ENCODE peak calls at places on chromosomes 5 and 9, in four cellular contexts. S is CD4-positive, alpha-beta memory T cell; J is CD8-positive, alpha-beta T cell; F is uterus. L is an unnamed sample.
A peak's percentile ranks its signal among the peaks of the same experiment; 100 is the strongest.

GRCh38 chr5:100900796-100901731 is 2.0 kb downstream of the ST8SIA4 start:
- DNase-seq in J (peak; percentile 80), F (peak; percentile 26), S (peak; percentile 91), L (peak; percentile 85)

GRCh38 chr5:15610216-15610615 is 110.2 kb downstream of the FBXL7 start:
- DNase-seq in S (no peak), J (no peak), F (no peak), L (no peak)

GRCh38 chr9:126663661-126664072 is 49.9 kb downstream of the LMX1B start:
- DNase-seq in F (no peak), J (no peak), S (no peak), L (no peak)

GRCh38 chr5:80190960-80191359 is 64.9 kb downstream of the SERINC5 start:
- DNase-seq in J (no peak), S (no peak), F (no peak), L (no peak)

GRCh38 chr5:121251954-121252353 is 599.7 kb upstream of the FTMT start:
- DNase-seq in S (no peak), F (no peak), J (no peak), L (no peak)

GRCh38 chr5:180629703-180630382 is 19.6 kb downstream of the FLT4 start:
- DNase-seq in F (no peak), S (no peak), J (no peak), L (no peak)

GRCh38 chr5:154087260-154087659 is 48.5 kb downstream of the MFAP3 start:
- DNase-seq in F (no peak), S (no peak), J (no peak), L (no peak)

GRCh38 chr5:72817076-72817476 is 615 bp downstream of the TNPO1 start:
- DNase-seq in F (peak; percentile 49), S (no peak), J (peak; percentile 6), L (no peak)

GRCh38 chr5:138223532-138223931 is 10.4 kb upstream of the CDC23 start:
- DNase-seq in S (no peak), J (no peak), F (no peak), L (no peak)

GRCh38 chr5:141870871-141871270 is 7.3 kb downstream of the PCDH1 start:
- DNase-seq in S (no peak), F (no peak), J (no peak), L (no peak)

GRCh38 chr9:134297581-134297980 is 28.7 kb upstream of the RXRA start:
- DNase-seq in F (no peak), J (no peak), S (no peak), L (no peak)

GRCh38 chr9:122190597-122191381 is 31.1 kb downstream of the MORN5 start:
- DNase-seq in F (no peak), J (no peak), S (no peak), L (no peak)

GRCh38 chr5:151611127-151611775 is 20.1 kb upstream of the FAT2 start:
- DNase-seq in J (no peak), F (no peak), S (no peak), L (no peak)

GRCh38 chr5:1844708-1845436 is 37.9 kb downstream of the IRX4 start:
- DNase-seq in S (no peak), F (no peak), J (no peak), L (no peak)

GRCh38 chr5:126416266-126416925 is 6.8 kb upstream of the GRAMD2B start:
- DNase-seq in J (no peak), F (no peak), S (no peak), L (no peak)

GRCh38 chr5:57441557-57441956 is 41.1 kb downstream of the ACTBL2 start:
- DNase-seq in S (no peak), J (no peak), F (no peak), L (no peak)

GRCh38 chr9:134730011-134730760 is 88.6 kb downstream of the COL5A1 start:
- DNase-seq in S (no peak), F (peak; percentile 72), J (no peak), L (no peak)

GRCh38 chr5:1744393-1745189 is 55.0 kb downstream of the MRPL36 start:
- DNase-seq in J (no peak), F (no peak), S (no peak), L (no peak)

GRCh38 chr5:162603399-162603798 is 535.8 kb downstream of the GABRG2 start:
- DNase-seq in J (no peak), S (no peak), F (no peak), L (no peak)

GRCh38 chr9:131333771-131334567 is 44.4 kb downstream of the PLPP7 start:
- DNase-seq in J (no peak), F (no peak), S (no peak), L (no peak)

GRCh38 chr9:14082732-14083131 is 231.2 kb downstream of the NFIB start:
- DNase-seq in J (no peak), F (no peak), S (no peak), L (no peak)

GRCh38 chr5:54093081-54093492 is 217.3 kb downstream of the ARL15 start:
- DNase-seq in F (no peak), J (no peak), S (no peak), L (no peak)

GRCh38 chr5:147512640-147513334 is 2.9 kb upstream of the DPYSL3 start:
- DNase-seq in F (no peak), S (no peak), J (no peak), L (no peak)

GRCh38 chr5:26847041-26847736 is 191.2 kb downstream of the CDH9 start:
- DNase-seq in J (no peak), F (no peak), S (no peak), L (no peak)

DNA sequence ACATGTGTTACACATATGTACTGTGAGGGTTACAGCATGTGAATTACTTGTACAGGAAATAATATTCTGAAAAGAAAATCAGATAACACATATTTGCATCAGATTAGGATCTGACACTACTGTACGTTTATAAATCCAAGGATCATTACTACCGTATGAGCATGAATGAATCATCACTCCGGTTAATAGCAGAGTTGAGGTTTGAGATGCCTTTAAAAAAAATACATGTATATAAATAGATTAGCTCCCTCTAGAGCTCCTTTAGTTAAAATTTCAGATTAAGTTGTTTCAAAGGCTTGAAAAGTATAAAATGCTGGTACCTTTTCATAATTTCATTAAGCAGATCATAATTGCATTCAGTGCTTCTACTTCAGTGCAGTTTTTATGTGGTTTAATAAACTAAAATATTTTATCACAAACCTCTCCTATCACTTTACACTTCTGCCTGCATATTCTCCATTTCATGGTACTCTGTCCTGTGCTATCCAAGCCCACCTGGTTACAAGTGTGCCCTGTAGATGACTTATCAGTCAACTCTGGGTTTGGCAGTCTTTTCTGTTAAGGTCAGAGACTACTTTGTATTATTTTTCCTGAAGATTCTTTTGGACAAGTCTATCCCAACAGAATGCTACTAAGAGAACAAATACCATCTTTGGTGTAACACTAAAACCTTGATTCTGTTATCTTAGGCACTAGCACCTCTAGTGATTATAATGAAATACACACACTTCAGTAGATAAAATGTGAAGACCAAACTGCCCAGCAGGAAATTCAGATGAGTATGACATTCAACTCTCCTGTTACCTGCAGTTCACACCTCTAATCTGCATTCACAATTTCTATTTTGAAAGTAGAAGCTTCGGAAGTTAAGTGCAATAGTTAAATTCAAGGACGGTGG is 48.0 kb upstream of the POU5F2 start:
- DNase-seq in F (no peak), S (no peak), J (no peak), L (no peak)
- H3K4me3 ChIP-seq in F (no peak overlapping the region), S (no peak overlapping the region), J (no peak overlapping the region), L (no peak overlapping the region)

GRCh38 chr5:124651663-124652513 is 94.6 kb downstream of the ZNF608 start:
- DNase-seq in S (peak; percentile 5), J (no peak), F (peak; percentile 82), L (no peak)
- H3K4me1 ChIP-seq in S (peaks cover 42% of the 10 kb centered on the region), J (peaks cover 38% of the 10 kb centered on the region), F (peaks cover 5% of the 10 kb centered on the region), L (peaks cover 37% of the 10 kb centered on the region)

GRCh38 chr5:149002053-149002452 is 60.8 kb downstream of the SH3TC2 start:
- DNase-seq in S (no peak), J (no peak), F (no peak), L (no peak)
- H3K4me3 ChIP-seq in S (no peak overlapping the region), J (no peak overlapping the region), F (no peak overlapping the region), L (no peak overlapping the region)

GRCh38 chr5:91168859-91169258 is 214.3 kb downstream of the ARRDC3 start:
- DNase-seq in S (no peak), J (no peak), F (no peak), L (no peak)

GRCh38 chr5:91162534-91163381 is 220.4 kb downstream of the ARRDC3 start:
- DNase-seq in S (peak; percentile 52), J (peak; percentile 25), F (peak; percentile 35), L (peak; percentile 62)

GRCh38 chr5:91160751-91161285 is 222.3 kb downstream of the ARRDC3 start:
- DNase-seq in F (no peak), S (no peak), J (no peak), L (no peak)

GRCh38 chr5:91166040-91166807 is 216.9 kb downstream of the ARRDC3 start:
- DNase-seq in J (no peak), F (no peak), S (no peak), L (no peak)

GRCh38 chr5:91164424-91164823 is 218.7 kb downstream of the ARRDC3 start:
- DNase-seq in S (no peak), J (no peak), F (no peak), L (no peak)
- H3K4me1 ChIP-seq in S (peaks cover 12% of the 10 kb centered on the region), J (peaks cover 9% of the 10 kb centered on the region), F (no peaks in the 10 kb centered on the region), L (no peaks in the 10 kb centered on the region)

DNA sequence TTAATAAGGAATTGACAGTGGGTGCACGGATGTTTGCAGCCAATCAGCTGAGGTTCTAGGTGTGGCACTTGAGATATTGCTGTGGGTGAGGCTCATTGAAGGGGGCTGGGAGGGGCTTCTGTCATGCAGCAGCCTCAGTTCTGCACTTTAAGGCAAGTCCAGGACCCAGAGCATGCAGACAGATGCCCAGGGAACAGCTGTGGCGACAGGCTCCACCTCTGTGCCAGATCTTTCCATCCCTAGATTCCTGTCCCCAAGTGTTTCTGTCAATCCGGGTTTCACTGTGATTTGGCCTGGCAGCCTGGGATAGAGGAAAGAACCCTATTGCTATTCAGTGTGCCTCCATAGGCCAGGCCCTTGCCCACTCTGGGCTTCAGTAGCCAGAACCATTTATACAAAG is 20.8 kb upstream of the CERCAM start:
- DNase-seq in F (no peak), S (no peak), J (no peak), L (no peak)
- H3K4me3 ChIP-seq in F (no peak overlapping the region), S (no peak overlapping the region), J (no peak overlapping the region), L (no peak overlapping the region)

GRCh38 chr5:149782900-149783586 is 52.9 kb downstream of the PPARGC1B start:
- DNase-seq in J (no peak), S (no peak), F (no peak), L (no peak)

GRCh38 chr5:149780043-149780737 is 50.1 kb downstream of the PPARGC1B start:
- DNase-seq in F (no peak), J (no peak), S (no peak), L (no peak)

GRCh38 chr5:149782018-149782899 is 52.1 kb downstream of the PPARGC1B start:
- DNase-seq in F (no peak), J (no peak), S (no peak), L (no peak)

GRCh38 chr5:149779071-149779470 is 49.0 kb downstream of the PPARGC1B start:
- DNase-seq in J (no peak), S (no peak), F (no peak), L (no peak)

GRCh38 chr5:149781612-149782011 is 51.5 kb downstream of the PPARGC1B start:
- DNase-seq in F (no peak), J (no peak), S (no peak), L (no peak)
- H3K4me1 ChIP-seq in F (peaks cover 27% of the 10 kb centered on the region), J (peaks cover 11% of the 10 kb centered on the region), S (peaks cover 5% of the 10 kb centered on the region), L (peaks cover 5% of the 10 kb centered on the region)